ENCODE peak calls at places on chromosomes 6 and 20, in five cellular contexts. R, N, Z, S and D are unnamed samples.

GRCh38 chr6:166277892-166278578 is 30.2 kb downstream of the PRR18 start:
- DNase-seq in R (no peak), N (no peak), Z (peak), S (no peak), D (no peak)

GRCh38 chr20:32600681-32601237 is 15.6 kb upstream of the NOL4L start:
- DNase-seq in R (no peak), N (no peak), Z (no peak), S (no peak), D (no peak)

GRCh38 chr6:36123270-36124139 is 6.8 kb upstream of the MAPK13 start:
- DNase-seq in R (peak), N (peak), Z (no peak), S (peak), D (peak)

GRCh38 chr20:35988910-35989463 is 20.6 kb downstream of the CNBD2 start:
- DNase-seq in R (no peak), N (no peak), Z (no peak), S (no peak), D (no peak)

GRCh38 chr6:132190097-132190814 is 211.0 kb downstream of the MOXD1 start:
- DNase-seq in R (no peak), N (no peak), Z (no peak), S (no peak), D (no peak)

GRCh38 chr20:63056236-63057132 is 49.7 kb upstream of the BHLHE23 start:
- DNase-seq in R (peak), N (no peak), Z (no peak), S (peak), D (peak)

GRCh38 chr20:8735014-8735413 is 333.9 kb upstream of the PLCB4 start:
- DNase-seq in R (no peak), N (no peak), Z (no peak), S (no peak), D (no peak)

GRCh38 chr20:47338131-47338628 is 18.3 kb downstream of the ZMYND8 start:
- DNase-seq in R (no peak), N (no peak), Z (no peak), S (no peak), D (no peak)

GRCh38 chr20:10716855-10717254 is 43.1 kb upstream of the JAG1 start:
- DNase-seq in R (no peak), N (peak), Z (no peak), S (no peak), D (peak)

GRCh38 chr20:43558412-43559146 is at the start of gene SGK2:
- DNase-seq in R (peak), N (peak), Z (no peak), S (no peak), D (peak)

GRCh38 chr20:61933951-61934715 is 131.5 kb downstream of the TAF4 start:
- DNase-seq in R (no peak), N (no peak), Z (no peak), S (peak), D (no peak)

GRCh38 chr6:80742481-80742880 is 636.0 kb downstream of the BCKDHB start:
- DNase-seq in R (no peak), N (peak), Z (no peak), S (no peak), D (no peak)

GRCh38 chr6:164252260-164252659 is 837.7 kb downstream of the QKI start:
- DNase-seq in R (no peak), N (no peak), Z (no peak), S (no peak), D (no peak)

GRCh38 chr20:52493177-52493711 is 301.7 kb upstream of the ZFP64 start:
- DNase-seq in R (no peak), N (no peak), Z (no peak), S (no peak), D (no peak)

GRCh38 chr6:51337277-51337676 is 518.6 kb downstream of the TFAP2B start:
- DNase-seq in R (no peak), N (no peak), Z (no peak), S (no peak), D (no peak)

GRCh38 chr6:9409126-9409525 is 973.8 kb upstream of the SLC35B3 start:
- DNase-seq in R (no peak), N (no peak), Z (no peak), S (no peak), D (no peak)

GRCh38 chr6:142681099-142681498 is 263.9 kb downstream of the HIVEP2 start:
- DNase-seq in R (no peak), N (no peak), Z (no peak), S (no peak), D (no peak)

GRCh38 chr6:165628955-165629354 is 34.1 kb downstream of the PDE10A start:
- DNase-seq in R (no peak), N (no peak), Z (no peak), S (no peak), D (no peak)

GRCh38 chr20:44615169-44615791 is 32.9 kb downstream of the PKIG start:
- DNase-seq in R (no peak), N (no peak), Z (no peak), S (no peak), D (no peak)

GRCh38 chr20:48738399-48739304 is 89.1 kb downstream of the PREX1 start:
- DNase-seq in R (no peak), N (peak), Z (peak), S (no peak), D (no peak)

GRCh38 chr6:30067460-30068139 is 602 bp downstream of the PPP1R11 start:
- DNase-seq in R (no peak), N (no peak), Z (no peak), S (no peak), D (no peak)

GRCh38 chr6:53581161-53581560 is 36.3 kb upstream of the GCLC start:
- DNase-seq in R (no peak), N (no peak), Z (no peak), S (no peak), D (no peak)

GRCh38 chr20:62739581-62740285 is 31.1 kb downstream of the NTSR1 start:
- DNase-seq in R (no peak), N (no peak), Z (no peak), S (no peak), D (no peak)

GRCh38 chr20:1657556-1658334 is at the start of gene SIRPG:
- DNase-seq in R (no peak), N (no peak), Z (no peak), S (no peak), D (no peak)

GRCh38 chr6:152697634-152698033 is at the start of gene MYCT1:
- DNase-seq in R (no peak), N (no peak), Z (no peak), S (no peak), D (no peak)

GRCh38 chr20:33370296-33370695 is 31.0 kb downstream of the CDK5RAP1 start:
- DNase-seq in R (no peak), N (no peak), Z (no peak), S (no peak), D (no peak)

GRCh38 chr6:53679446-53679933 is 13.9 kb upstream of the KLHL31 start:
- DNase-seq in R (peak), N (peak), Z (no peak), S (peak), D (peak)

GRCh38 chr6:137746264-137746663 is 120.8 kb upstream of the TNFAIP3 start:
- DNase-seq in R (no peak), N (no peak), Z (no peak), S (no peak), D (no peak)

GRCh38 chr20:2289475-2289874 is 6.3 kb upstream of the TGM3 start:
- DNase-seq in R (no peak), N (no peak), Z (peak), S (no peak), D (no peak)

GRCh38 chr20:24086121-24086520 is 97.5 kb upstream of the GGTLC1 start:
- DNase-seq in R (no peak), N (no peak), Z (no peak), S (no peak), D (no peak)

GRCh38 chr6:116382587-116382986 is 11.8 kb downstream of the DSE start:
- DNase-seq in R (no peak), N (no peak), Z (no peak), S (no peak), D (no peak)

GRCh38 chr6:1175877-1176276 is 136.0 kb upstream of the FOXQ1 start:
- DNase-seq in R (no peak), N (no peak), Z (no peak), S (no peak), D (no peak)

GRCh38 chr6:150848400-150848799 is 17.1 kb upstream of the MTHFD1L start:
- DNase-seq in R (no peak), N (no peak), Z (no peak), S (no peak), D (no peak)

GRCh38 chr6:113735487-113735886 is 121.7 kb upstream of the MARCKS start:
- DNase-seq in R (no peak), N (no peak), Z (no peak), S (no peak), D (no peak)

GRCh38 chr20:64232794-64233193 is 22.8 kb upstream of the PCMTD2 start:
- DNase-seq in R (no peak), N (no peak), Z (no peak), S (no peak), D (peak)

GRCh38 chr6:13005994-13006393 is 289.4 kb downstream of the PHACTR1 start:
- DNase-seq in R (no peak), N (no peak), Z (no peak), S (no peak), D (no peak)

GRCh38 chr20:50675671-50676376 is 15.5 kb downstream of the RIPOR3 start:
- DNase-seq in R (no peak), N (peak), Z (no peak), S (no peak), D (no peak)

GRCh38 chr6:78530208-78530607 is 337.1 kb upstream of the IRAK1BP1 start:
- DNase-seq in R (no peak), N (no peak), Z (no peak), S (no peak), D (no peak)

GRCh38 chr20:45339084-45339483 is 9.1 kb downstream of the SDC4 start:
- DNase-seq in R (peak), N (no peak), Z (no peak), S (no peak), D (no peak)

GRCh38 chr6:30882764-30883475 is 1.4 kb upstream of the DDR1 start:
- DNase-seq in R (peak), N (no peak), Z (peak), S (peak), D (peak)

DNA sequence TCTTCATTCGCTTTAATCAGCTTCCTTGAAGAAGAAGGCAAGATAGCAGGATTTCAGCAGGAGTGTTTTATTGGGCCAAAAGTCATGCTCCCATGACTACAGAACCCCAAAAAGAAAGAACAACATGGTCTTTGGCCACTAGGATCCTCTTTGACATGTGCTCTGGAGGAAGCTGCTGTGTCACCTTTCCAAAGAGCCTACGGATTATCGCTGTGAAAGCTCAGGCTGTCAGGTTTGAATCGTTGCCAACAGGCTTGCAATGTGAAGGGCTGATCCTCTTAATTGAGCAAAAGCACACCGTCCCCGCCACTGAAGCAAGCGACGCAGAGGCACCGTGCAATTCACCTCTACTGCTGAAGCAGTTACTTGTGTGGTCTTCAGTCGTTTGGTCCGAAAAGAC is 29.0 kb downstream of the MYLIP start:
- DNase-seq in R (peak), N (no peak), Z (no peak), S (no peak), D (no peak)
- TF ChIP-seq EP300 in R (no peak), N (no peak), Z (no peak), S (no peak), D (no peak)

GRCh38 chr6:167719920-167720319 is 106.8 kb upstream of the AFDN start:
- DNase-seq in R (no peak), N (no peak), Z (no peak), S (no peak), D (no peak)
- TF ChIP-seq KDM1A in R (no peak), N (no peak), Z (no peak), S (no peak), D (no peak)

GRCh38 chr20:38123021-38123587 is 42.0 kb downstream of the TGM2 start:
- DNase-seq in R (peak), N (peak), Z (no peak), S (peak), D (no peak)
- TF ChIP-seq EP300 in R (no peak), N (peak), Z (no peak), S (no peak), D (peak)

GRCh38 chr6:130034815-130035146 is 16.4 kb downstream of the L3MBTL3 start:
- DNase-seq in R (no peak), N (no peak), Z (no peak), S (no peak), D (no peak)

GRCh38 chr6:130037207-130037811 is 18.9 kb downstream of the L3MBTL3 start:
- DNase-seq in R (peak), N (no peak), Z (no peak), S (no peak), D (no peak)

GRCh38 chr6:130035211-130035610 is 16.8 kb downstream of the L3MBTL3 start:
- DNase-seq in R (no peak), N (no peak), Z (no peak), S (no peak), D (no peak)

GRCh38 chr6:130032758-130033323 is 14.5 kb downstream of the L3MBTL3 start:
- DNase-seq in R (no peak), N (no peak), Z (no peak), S (no peak), D (no peak)

GRCh38 chr6:130033999-130034814 is 15.8 kb downstream of the L3MBTL3 start:
- DNase-seq in R (peak), N (no peak), Z (no peak), S (no peak), D (no peak)
- TF ChIP-seq KDM1A in R (no peak), N (no peak), Z (no peak), S (no peak), D (no peak)

DNA sequence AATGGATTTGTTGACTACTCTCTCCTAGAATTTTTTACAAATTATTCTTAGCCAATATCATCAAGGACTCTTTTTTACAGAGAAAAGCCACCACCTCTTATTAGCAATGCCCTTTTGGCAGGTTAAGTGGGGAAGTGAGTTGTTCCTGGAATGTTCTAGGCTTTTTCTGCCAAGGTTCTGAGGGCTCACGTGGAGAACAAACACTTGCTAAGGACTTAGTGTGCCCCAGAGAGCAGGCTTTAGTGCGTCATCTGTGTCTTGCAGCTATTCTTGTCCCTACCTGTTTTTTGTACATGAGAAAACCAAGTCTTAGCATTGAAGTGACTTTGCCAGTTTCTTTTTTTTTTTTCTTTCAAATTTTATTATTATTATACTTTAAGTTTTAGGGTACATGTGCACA is 33.5 kb downstream of the CFAP61 start:
- DNase-seq in R (no peak), N (no peak), Z (no peak), S (no peak), D (no peak)
- TF ChIP-seq EP300 in R (no peak), N (no peak), Z (no peak), S (no peak), D (no peak)

GRCh38 chr20:41408986-41409385 is 42.4 kb upstream of the EMILIN3 start:
- DNase-seq in R (no peak), N (no peak), Z (no peak), S (no peak), D (no peak)
- TF ChIP-seq KDM1A in R (no peak), N (no peak), Z (no peak), S (no peak), D (no peak)

GRCh38 chr6:170554086-170554887 is at the start of gene TBP:
- DNase-seq in R (peak), N (peak), Z (peak), S (peak), D (peak)
- TF ChIP-seq EP300 in R (peak), N (peak), Z (peak), S (no peak), D (no peak)

DNA sequence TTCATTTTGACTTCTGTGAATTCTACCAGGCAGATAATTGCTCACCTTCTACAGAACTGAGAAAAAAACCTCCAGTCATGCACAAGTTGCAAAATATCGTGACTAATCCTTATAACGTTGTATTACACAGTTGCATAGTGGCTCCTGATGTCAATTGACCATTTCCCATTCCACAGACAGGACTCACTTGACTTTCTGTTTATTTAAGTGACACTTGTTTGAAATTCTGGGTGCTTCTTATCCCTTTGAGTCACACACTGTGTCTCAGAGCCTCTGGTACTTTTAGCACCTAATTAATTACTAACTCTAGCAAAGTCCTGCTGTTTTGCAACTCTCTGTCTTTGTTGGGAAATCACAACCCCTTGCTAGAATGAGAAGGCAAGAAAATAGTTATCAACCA is 16.2 kb upstream of the RSPO3 start:
- DNase-seq in R (no peak), N (no peak), Z (no peak), S (no peak), D (peak)
- TF ChIP-seq KDM1A in R (no peak), N (no peak), Z (no peak), S (no peak), D (no peak)

DNA sequence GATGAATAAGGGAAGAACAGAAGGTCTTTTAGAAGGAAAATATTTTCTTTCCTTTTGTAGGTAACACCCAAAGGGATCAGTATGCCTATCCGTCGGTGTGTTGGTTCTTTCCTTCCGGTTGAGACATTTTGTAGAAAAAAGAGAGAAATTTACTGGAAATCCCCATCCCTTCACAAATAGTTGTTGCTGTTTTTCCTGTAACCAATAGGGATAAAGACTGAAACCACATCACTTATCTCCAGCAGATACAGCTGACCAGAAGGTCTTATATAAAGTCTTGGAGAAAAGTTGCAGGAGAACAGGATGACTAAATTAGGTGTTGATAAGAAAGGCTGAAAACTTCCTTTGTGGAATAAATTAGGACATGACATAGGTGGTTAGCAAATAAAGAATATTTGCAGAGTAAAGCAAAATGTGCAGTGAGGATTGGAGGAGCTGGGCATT is 14.8 kb upstream of the HLA-DRB1 start:
- DNase-seq in R (no peak), N (no peak), Z (peak), S (no peak), D (no peak)
- TF ChIP-seq EP300 in R (no peak), N (no peak), Z (peak), S (no peak), D (no peak)

GRCh38 chr6:2768125-2768524 is 2.9 kb downstream of the WRNIP1 start:
- DNase-seq in R (no peak), N (no peak), Z (no peak), S (no peak), D (no peak)
- TF ChIP-seq KDM1A in R (no peak), N (no peak), Z (no peak), S (no peak), D (no peak)